ENCODE peak calls at places on chromosomes 6 and 20, in four cellular contexts. One of them, this sample, is unnamed.

GRCh38 chr6:12957321-12958051 is 240.9 kb downstream of the PHACTR1 start:
- DNase-seq in germinal center: peak; percentile 8
- DNase-seq in osteocyte: no peak
- DNase-seq in heart left ventricle: peak; percentile 69
- DNase-seq in this sample: peak; percentile 35

GRCh38 chr6:55379486-55379885 is 52.2 kb downstream of the GFRAL start:
- DNase-seq in osteocyte: no peak
- DNase-seq in heart left ventricle: no peak
- DNase-seq in germinal center: no peak
- DNase-seq in this sample: no peak

GRCh38 chr6:135291288-135292116 is 110.4 kb downstream of the MYB start:
- DNase-seq in osteocyte: no peak
- DNase-seq in heart left ventricle: no peak
- DNase-seq in germinal center: no peak
- DNase-seq in this sample: no peak

GRCh38 chr20:26243731-26244130 is 547.1 kb upstream of the ZNF337 start:
- DNase-seq in osteocyte: no peak
- DNase-seq in germinal center: no peak
- DNase-seq in heart left ventricle: no peak
- DNase-seq in this sample: no peak

GRCh38 chr6:145631374-145631773 is 103.9 kb downstream of the EPM2A start:
- DNase-seq in osteocyte: no peak
- DNase-seq in germinal center: no peak
- DNase-seq in heart left ventricle: no peak
- DNase-seq in this sample: no peak

GRCh38 chr20:20407891-20408805 is 40.2 kb downstream of the INSM1 start:
- DNase-seq in osteocyte: no peak
- DNase-seq in germinal center: no peak
- DNase-seq in heart left ventricle: no peak
- DNase-seq in this sample: no peak

GRCh38 chr20:44172572-44172950 is 14.4 kb downstream of the JPH2 start:
- DNase-seq in germinal center: no peak
- DNase-seq in heart left ventricle: no peak
- DNase-seq in osteocyte: no peak
- DNase-seq in this sample: no peak

GRCh38 chr6:111852704-111853103 is 20.5 kb downstream of the FYN start:
- DNase-seq in germinal center: no peak
- DNase-seq in osteocyte: no peak
- DNase-seq in heart left ventricle: no peak
- DNase-seq in this sample: no peak

GRCh38 chr6:39204646-39205244 is 24.5 kb downstream of the KCNK5 start:
- DNase-seq in heart left ventricle: no peak
- DNase-seq in germinal center: no peak
- DNase-seq in osteocyte: no peak
- DNase-seq in this sample: no peak

GRCh38 chr6:27149140-27149539 is 98.4 kb upstream of the PRSS16 start:
- DNase-seq in osteocyte: no peak
- DNase-seq in heart left ventricle: no peak
- DNase-seq in germinal center: no peak
- DNase-seq in this sample: no peak

GRCh38 chr6:17907467-17908229 is 79.8 kb downstream of the KIF13A start:
- DNase-seq in heart left ventricle: peak; percentile 47
- DNase-seq in germinal center: no peak
- DNase-seq in osteocyte: no peak
- DNase-seq in this sample: no peak

GRCh38 chr6:6843057-6843627 is 254.6 kb downstream of the LY86 start:
- DNase-seq in germinal center: no peak
- DNase-seq in heart left ventricle: no peak
- DNase-seq in osteocyte: no peak
- DNase-seq in this sample: no peak

GRCh38 chr6:25130518-25130917 is 148.7 kb upstream of the CARMIL1 start:
- DNase-seq in osteocyte: no peak
- DNase-seq in germinal center: no peak
- DNase-seq in heart left ventricle: no peak
- DNase-seq in this sample: no peak

GRCh38 chr20:61114776-61115175 is 137.3 kb upstream of the CDH4 start:
- DNase-seq in osteocyte: peak; percentile 63
- DNase-seq in germinal center: no peak
- DNase-seq in heart left ventricle: no peak
- DNase-seq in this sample: no peak

GRCh38 chr6:169975286-169975685 is 223.9 kb downstream of the ERMARD start:
- DNase-seq in heart left ventricle: peak; percentile 8
- DNase-seq in germinal center: no peak
- DNase-seq in osteocyte: no peak
- DNase-seq in this sample: no peak

GRCh38 chr20:44651507-44652373 is at the start of gene ADA:
- DNase-seq in germinal center: peak; percentile 43
- DNase-seq in heart left ventricle: peak; percentile 81
- DNase-seq in osteocyte: no peak
- DNase-seq in this sample: no peak

GRCh38 chr20:63858393-63859165 is 2.7 kb upstream of the ABHD16B start:
- DNase-seq in osteocyte: no peak
- DNase-seq in germinal center: no peak
- DNase-seq in heart left ventricle: peak; percentile 78
- DNase-seq in this sample: no peak

GRCh38 chr6:6407061-6407723 is 86.7 kb upstream of the F13A1 start:
- DNase-seq in osteocyte: no peak
- DNase-seq in germinal center: peak; percentile 70
- DNase-seq in heart left ventricle: no peak
- DNase-seq in this sample: peak; percentile 45

GRCh38 chr20:21529863-21530262 is 16.0 kb upstream of the NKX2-2 start:
- DNase-seq in heart left ventricle: no peak
- DNase-seq in germinal center: no peak
- DNase-seq in osteocyte: peak; percentile 17
- DNase-seq in this sample: no peak

GRCh38 chr6:166240889-166241288 is 67.3 kb downstream of the PRR18 start:
- DNase-seq in osteocyte: no peak
- DNase-seq in heart left ventricle: no peak
- DNase-seq in germinal center: no peak
- DNase-seq in this sample: no peak

GRCh38 chr20:36391456-36391855 is 85.3 kb downstream of the DLGAP4 start:
- DNase-seq in heart left ventricle: no peak
- DNase-seq in germinal center: no peak
- DNase-seq in osteocyte: no peak
- DNase-seq in this sample: no peak

GRCh38 chr20:62437985-62438384 is 10.6 kb upstream of the RBBP8NL start:
- DNase-seq in heart left ventricle: no peak
- DNase-seq in germinal center: no peak
- DNase-seq in osteocyte: no peak
- DNase-seq in this sample: no peak

GRCh38 chr6:151704383-151704782 is 103.1 kb upstream of the ESR1 start:
- DNase-seq in germinal center: no peak
- DNase-seq in heart left ventricle: no peak
- DNase-seq in osteocyte: no peak
- DNase-seq in this sample: no peak

GRCh38 chr6:170436209-170436809 is 116.8 kb downstream of the PSMB1 start:
- DNase-seq in germinal center: no peak
- DNase-seq in heart left ventricle: no peak
- DNase-seq in osteocyte: peak; percentile 2
- DNase-seq in this sample: no peak